ENCODE peak calls at places on chromosomes 4 and X, in nine cellular contexts. C is erythroblast; W is AG08396; N is stimulated activated CD4-positive, alpha-beta T cell treated with anti-CD3 and anti-CD28 coated beads, Interleukin-2, amount 100 ng/mL, for 24 hours; G is heart right ventricle; Z is NCI-H345; M is activated T-helper 1 cell treated with Interleukin-2 at 50 U/mL for 16 hours; H is NCI-H1417 treated with DMSO at 0.1 percent for 48 hours; U is occipital lobe. A is an unnamed sample.

GRCh38 chr4:176191974-176192373 is 3.4 kb downstream of the SPATA4 start:
- DNase-seq in C (no peak), W (no peak), N (no peak), G (no peak), Z (peak), M (no peak), H (no peak), U (no peak), A (no peak)

GRCh38 chrX:7316887-7317286 is 168.9 kb upstream of the PUDP start:
- DNase-seq in C (no peak), W (peak), N (no peak), G (no peak), Z (no peak), M (no peak), H (no peak), U (no peak), A (no peak)

GRCh38 chr4:86132459-86132858 is 227.4 kb downstream of the MAPK10 start:
- DNase-seq in C (no peak), W (no peak), N (no peak), G (no peak), Z (no peak), M (no peak), H (no peak), U (no peak), A (no peak)

GRCh38 chr4:7787067-7787466 is 152.6 kb downstream of the AFAP1 start:
- DNase-seq in C (no peak), W (no peak), N (no peak), G (no peak), Z (no peak), M (no peak), H (no peak), U (no peak), A (no peak)

GRCh38 chr4:92483341-92483740 is 179.6 kb downstream of the GRID2 start:
- DNase-seq in C (no peak), W (no peak), N (no peak), G (no peak), Z (no peak), M (no peak), H (no peak), U (no peak), A (no peak)

GRCh38 chr4:53712326-53712725 is 121.0 kb upstream of the LNX1 start:
- DNase-seq in C (no peak), W (no peak), N (no peak), G (no peak), Z (peak), M (no peak), H (no peak), U (no peak), A (no peak)

GRCh38 chr4:93814722-93815121 is 13.8 kb upstream of the ATOH1 start:
- DNase-seq in C (no peak), W (no peak), N (no peak), G (peak), Z (no peak), M (no peak), H (no peak), U (no peak), A (no peak)

GRCh38 chr4:138632856-138633255 is 382.7 kb upstream of the NOCT start:
- DNase-seq in C (no peak), W (no peak), N (no peak), G (no peak), Z (no peak), M (no peak), H (no peak), U (no peak), A (no peak)

GRCh38 chr4:74682567-74683359 is 111.6 kb downstream of the BTC start:
- DNase-seq in C (peak), W (peak), N (no peak), G (no peak), Z (no peak), M (no peak), H (no peak), U (no peak), A (peak)

GRCh38 chr4:150318971-150319370 is 240.7 kb downstream of the DCLK2 start:
- DNase-seq in C (peak), W (no peak), N (no peak), G (no peak), Z (no peak), M (no peak), H (no peak), U (no peak), A (no peak)

GRCh38 chrX:27953161-27953560 is 28.1 kb downstream of the DCAF8L1 start:
- DNase-seq in C (no peak), W (no peak), N (no peak), G (no peak), Z (no peak), M (no peak), H (no peak), U (no peak), A (no peak)

GRCh38 chr4:132646186-132646585 is 502.9 kb upstream of the PCDH10 start:
- DNase-seq in C (no peak), W (no peak), N (no peak), G (no peak), Z (no peak), M (no peak), H (no peak), U (no peak), A (no peak)

GRCh38 chrX:153764786-153765137 is 713 bp downstream of the PLXNB3 start:
- DNase-seq in C (no peak), W (no peak), N (no peak), G (no peak), Z (no peak), M (no peak), H (no peak), U (no peak), A (peak)

GRCh38 chr4:158819942-158820786 is 51.3 kb downstream of the FNIP2 start:
- DNase-seq in C (no peak), W (no peak), N (no peak), G (no peak), Z (no peak), M (no peak), H (no peak), U (no peak), A (peak)

GRCh38 chrX:140090800-140091275 is 125.5 kb upstream of the CXorf66 start:
- DNase-seq in C (no peak), W (no peak), N (no peak), G (no peak), Z (no peak), M (no peak), H (no peak), U (peak), A (no peak)

GRCh38 chrX:34656842-34657780 is at the start of gene TMEM47:
- DNase-seq in C (peak), W (peak), N (no peak), G (peak), Z (peak), M (no peak), H (peak), U (peak), A (peak)

GRCh38 chr4:174627473-174627872 is 105.2 kb upstream of the HPGD start:
- DNase-seq in C (no peak), W (no peak), N (no peak), G (no peak), Z (no peak), M (no peak), H (no peak), U (no peak), A (no peak)

GRCh38 chr4:168421055-168421454 is 59.2 kb downstream of the DDX60L start:
- DNase-seq in C (no peak), W (no peak), N (no peak), G (no peak), Z (no peak), M (no peak), H (no peak), U (no peak), A (no peak)

GRCh38 chr4:182975806-182976205 is 58.6 kb upstream of the DCTD start:
- DNase-seq in C (peak), W (peak), N (no peak), G (no peak), Z (no peak), M (no peak), H (no peak), U (no peak), A (peak)

GRCh38 chr4:82629238-82630000 is 67.6 kb upstream of the TMEM150C start:
- DNase-seq in C (no peak), W (no peak), N (no peak), G (no peak), Z (no peak), M (no peak), H (no peak), U (no peak), A (peak)

GRCh38 chr4:143626134-143626859 is 74.2 kb downstream of the FREM3 start:
- DNase-seq in C (no peak), W (peak), N (no peak), G (peak), Z (peak), M (no peak), H (no peak), U (no peak), A (no peak)

GRCh38 chr4:167903291-167903721 is 189.0 kb upstream of the ANXA10 start:
- DNase-seq in C (no peak), W (no peak), N (no peak), G (no peak), Z (no peak), M (no peak), H (no peak), U (no peak), A (no peak)

GRCh38 chr4:102299708-102300107 is 45.6 kb downstream of the SLC39A8 start:
- DNase-seq in C (peak), W (peak), N (no peak), G (peak), Z (peak), M (no peak), H (no peak), U (peak), A (peak)

GRCh38 chrX:43350935-43351334 is 305.2 kb upstream of the MAOA start:
- DNase-seq in C (no peak), W (no peak), N (no peak), G (no peak), Z (no peak), M (no peak), H (no peak), U (no peak), A (no peak)

GRCh38 chrX:48648299-48648698 is 35.3 kb upstream of the WAS start:
- DNase-seq in C (peak), W (peak), N (peak), G (peak), Z (peak), M (peak), H (peak), U (peak), A (peak)

GRCh38 chr4:106365613-106366012 is 3.0 kb downstream of the GIMD1 start:
- DNase-seq in C (no peak), W (peak), N (no peak), G (no peak), Z (no peak), M (no peak), H (no peak), U (no peak), A (peak)